ENCODE peak calls at places on chromosomes 1 and 21, in six cellular contexts. O is heart left ventricle; U is ovary; L is neuronal stem cell; N is GM23338; M is CD8-positive, alpha-beta memory T cell. I is an unnamed sample.
A peak's percentile ranks its signal among the peaks of the same experiment; 100 is the strongest.

GRCh38 chr1:24929876-24930702 is at the start of gene RUNX3:
- DNase-seq in O (peak; percentile 51), U (no peak), L (peak; percentile 54), N (peak; percentile 79), M (peak; percentile 91), I (peak; percentile 94)

GRCh38 chr1:94633051-94633450 is 91.5 kb upstream of the F3 start:
- DNase-seq in O (no peak), U (no peak), L (no peak), N (no peak), M (no peak), I (no peak)

GRCh38 chr21:27954806-27955205 is 987.9 kb upstream of the ADAMTS5 start:
- DNase-seq in O (no peak), U (no peak), L (no peak), N (peak; percentile 1), M (no peak), I (no peak)

GRCh38 chr1:201454568-201454967 is 14.4 kb downstream of the PHLDA3 start:
- DNase-seq in O (no peak), U (no peak), L (no peak), N (no peak), M (no peak), I (no peak)

GRCh38 chr1:17567582-17567981 is 28.1 kb downstream of the ARHGEF10L start:
- DNase-seq in O (no peak), U (peak; percentile 74), L (no peak), N (no peak), M (no peak), I (no peak)

GRCh38 chr1:86100401-86100800 is 56.2 kb downstream of the COL24A1 start:
- DNase-seq in O (no peak), U (no peak), L (no peak), N (peak; percentile 55), M (no peak), I (no peak)

GRCh38 chr1:89780721-89781120 is 40.1 kb upstream of the LRRC8D start:
- DNase-seq in O (no peak), U (no peak), L (no peak), N (peak; percentile 32), M (no peak), I (no peak)

GRCh38 chr1:1136547-1137230 is 20.8 kb upstream of the C1orf159 start:
- DNase-seq in O (no peak), U (no peak), L (no peak), N (peak; percentile 66), M (no peak), I (no peak)

GRCh38 chr1:180563013-180563827 is 4.5 kb downstream of the OVAAL start:
- DNase-seq in O (peak; percentile 35), U (no peak), L (no peak), N (no peak), M (no peak), I (no peak)

GRCh38 chr1:245537992-245538391 is 383.2 kb downstream of the KIF26B start:
- DNase-seq in O (no peak), U (no peak), L (no peak), N (no peak), M (no peak), I (no peak)

GRCh38 chr21:37593015-37593414 is 226.4 kb downstream of the DYRK1A start:
- DNase-seq in O (no peak), U (no peak), L (peak; percentile 77), N (peak; percentile 87), M (no peak), I (no peak)

GRCh38 chr1:46274224-46275029 is 26.9 kb downstream of the RAD54L start:
- DNase-seq in O (no peak), U (no peak), L (no peak), N (no peak), M (no peak), I (no peak)

GRCh38 chr1:53075206-53075605 is 13.2 kb downstream of the PODN start:
- DNase-seq in O (no peak), U (no peak), L (no peak), N (no peak), M (no peak), I (peak; percentile 15)

GRCh38 chr1:225434041-225434440 is 6.2 kb upstream of the LBR start:
- DNase-seq in O (no peak), U (no peak), L (no peak), N (no peak), M (no peak), I (no peak)

GRCh38 chr1:7313081-7313546 is 458.0 kb upstream of the VAMP3 start:
- DNase-seq in O (no peak), U (no peak), L (no peak), N (no peak), M (no peak), I (no peak)

GRCh38 chr1:230464618-230465017 is 38.5 kb upstream of the PGBD5 start:
- DNase-seq in O (peak; percentile 7), U (no peak), L (no peak), N (no peak), M (no peak), I (no peak)

GRCh38 chr1:62024690-62025089 is 170.0 kb upstream of the L1TD1 start:
- DNase-seq in O (no peak), U (no peak), L (no peak), N (no peak), M (no peak), I (no peak)

GRCh38 chr1:235503333-235504121 is 725 bp downstream of the B3GALNT2 start:
- DNase-seq in O (peak; percentile 47), U (no peak), L (no peak), N (peak; percentile 73), M (peak; percentile 24), I (peak; percentile 73)

GRCh38 chr1:204659061-204659460 is 26.5 kb downstream of the LRRN2 start:
- DNase-seq in O (no peak), U (no peak), L (no peak), N (no peak), M (no peak), I (no peak)

GRCh38 chr1:84505167-84506001 is 802 bp upstream of the SPATA1 start:
- DNase-seq in O (no peak), U (no peak), L (no peak), N (peak; percentile 74), M (no peak), I (no peak)

GRCh38 chr21:43361493-43362296 is 65.2 kb downstream of the SIK1 start:
- DNase-seq in O (peak; percentile 81), U (no peak), L (no peak), N (peak; percentile 25), M (peak; percentile 33), I (no peak)

GRCh38 chr1:108612496-108612895 is 48.4 kb downstream of the HENMT1 start:
- DNase-seq in O (no peak), U (no peak), L (no peak), N (no peak), M (no peak), I (no peak)

DNA sequence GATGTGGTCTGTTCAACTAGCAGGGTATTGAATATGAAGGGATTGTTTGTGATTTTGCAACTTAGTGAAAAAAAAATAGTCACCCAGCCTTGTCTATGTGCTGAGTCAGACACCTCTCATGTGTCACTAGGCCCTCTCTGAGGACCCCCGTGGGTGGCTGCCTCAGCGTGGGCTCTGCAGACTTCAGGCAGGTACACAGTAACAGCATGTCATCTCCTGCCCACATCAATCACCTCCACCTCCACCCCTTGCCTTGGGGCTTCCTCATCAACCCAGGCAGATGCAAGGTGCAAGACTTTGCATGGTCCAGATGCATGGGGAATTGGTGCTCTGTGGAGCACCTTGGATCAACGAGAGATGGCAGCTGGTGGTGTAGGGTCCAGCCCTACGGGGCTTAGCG is 23.9 kb downstream of the PCP4 start:
- DNase-seq in O (no peak), U (no peak), L (no peak), N (no peak), M (no peak), I (no peak)
- H3K27ac ChIP-seq in O (no peak overlapping the region), U (no peak overlapping the region), L (no peak overlapping the region), N (no peak overlapping the region), M (no peak overlapping the region), I (no peak overlapping the region)

GRCh38 chr1:19433610-19433999 is 51.7 kb downstream of the CAPZB start:
- DNase-seq in O (no peak), U (no peak), L (no peak), N (no peak), M (no peak), I (no peak)
- H3K4me1 ChIP-seq in O (peaks cover 87% of the 10 kb centered on the region), U (peaks cover 51% of the 10 kb centered on the region), L (peaks cover 20% of the 10 kb centered on the region), N (peaks cover 12% of the 10 kb centered on the region), M (peaks cover 84% of the 10 kb centered on the region), I (peaks cover 91% of the 10 kb centered on the region)

GRCh38 chr1:67688526-67689219 is 3.7 kb downstream of the GADD45A start:
- DNase-seq in O (no peak), U (no peak), L (no peak), N (no peak), M (no peak), I (no peak)
- H3K27ac ChIP-seq in O (no peak overlapping the region), U (no peak overlapping the region), L (peak overlapping the region; percentile 11), N (no peak overlapping the region), M (peak overlapping the region; percentile 49), I (no peak overlapping the region)

GRCh38 chr1:146049436-146049835 is 27.9 kb upstream of the HJV start:
- DNase-seq in O (no peak), U (no peak), L (no peak), N (no peak), M (no peak), I (peak; percentile 66)
- H3K4me1 ChIP-seq in O (no peaks in the 10 kb centered on the region), U (no peaks in the 10 kb centered on the region), L (no peaks in the 10 kb centered on the region), N (no peaks in the 10 kb centered on the region), M (no peaks in the 10 kb centered on the region), I (peaks cover 13% of the 10 kb centered on the region)

GRCh38 chr21:45977396-45977795 is 4.2 kb upstream of the COL6A1 start:
- DNase-seq in O (peak; percentile 44), U (peak; percentile 79), L (no peak), N (peak; percentile 71), M (no peak), I (peak; percentile 58)
- H3K27ac ChIP-seq in O (peak overlapping the region; percentile 92), U (peak overlapping the region; percentile 71), L (no peak overlapping the region), N (no peak overlapping the region), M (no peak overlapping the region), I (no peak overlapping the region)

GRCh38 chr1:10756842-10757241 is 39.6 kb downstream of the CASZ1 start:
- DNase-seq in O (no peak), U (no peak), L (no peak), N (no peak), M (no peak), I (no peak)
- H3K4me1 ChIP-seq in O (peaks cover 44% of the 10 kb centered on the region), U (peaks cover 1% of the 10 kb centered on the region), L (peaks cover 23% of the 10 kb centered on the region), N (peaks cover 7% of the 10 kb centered on the region), M (peaks cover 9% of the 10 kb centered on the region), I (peaks cover 9% of the 10 kb centered on the region)